ENCODE peak calls at places on chromosomes 16 and 17, in four cellular contexts. H, O, R and Q are unnamed samples.

GRCh38 chr16:88909431-88910210 is 43.2 kb upstream of the PABPN1L start:
- DNase-seq in H (no peak), O (no peak), R (no peak), Q (no peak)

GRCh38 chr17:13030459-13031305 is 12.9 kb upstream of the ELAC2 start:
- DNase-seq in H (peak), O (peak), R (peak), Q (no peak)

GRCh38 chr16:8678068-8678927 is 3.9 kb downstream of the ABAT start:
- DNase-seq in H (no peak), O (no peak), R (no peak), Q (no peak)

GRCh38 chr16:10876799-10877341 is at the start of gene CIITA:
- DNase-seq in H (no peak), O (peak), R (peak), Q (no peak)

GRCh38 chr16:57627184-57627871 is 1.1 kb upstream of the ADGRG1 start:
- DNase-seq in H (peak), O (no peak), R (peak), Q (peak)

GRCh38 chr17:82970818-82971610 is 108.4 kb upstream of the METRNL start:
- DNase-seq in H (no peak), O (peak), R (peak), Q (no peak)

GRCh38 chr16:87395181-87395842 is 3.2 kb downstream of the MAP1LC3B start:
- DNase-seq in H (no peak), O (no peak), R (no peak), Q (no peak)

GRCh38 chr17:81329279-81329926 is 34.3 kb upstream of the SLC38A10 start:
- DNase-seq in H (no peak), O (peak), R (peak), Q (no peak)

GRCh38 chr17:33073416-33073815 is 81.8 kb downstream of the SPACA3 start:
- DNase-seq in H (peak), O (no peak), R (peak), Q (no peak)

GRCh38 chr17:72715906-72716572 is 376.4 kb downstream of the SLC39A11 start:
- DNase-seq in H (no peak), O (no peak), R (no peak), Q (peak)

GRCh38 chr16:25027781-25028180 is 12.6 kb upstream of the ARHGAP17 start:
- DNase-seq in H (no peak), O (no peak), R (no peak), Q (no peak)

GRCh38 chr17:10197721-10198508 is 491 bp downstream of the GAS7 start:
- DNase-seq in H (no peak), O (peak), R (peak), Q (no peak)

GRCh38 chr16:35585411-35585810 is 2126.0 kb downstream of the TP53TG3F start:
- DNase-seq in H (no peak), O (no peak), R (no peak), Q (no peak)

DNA sequence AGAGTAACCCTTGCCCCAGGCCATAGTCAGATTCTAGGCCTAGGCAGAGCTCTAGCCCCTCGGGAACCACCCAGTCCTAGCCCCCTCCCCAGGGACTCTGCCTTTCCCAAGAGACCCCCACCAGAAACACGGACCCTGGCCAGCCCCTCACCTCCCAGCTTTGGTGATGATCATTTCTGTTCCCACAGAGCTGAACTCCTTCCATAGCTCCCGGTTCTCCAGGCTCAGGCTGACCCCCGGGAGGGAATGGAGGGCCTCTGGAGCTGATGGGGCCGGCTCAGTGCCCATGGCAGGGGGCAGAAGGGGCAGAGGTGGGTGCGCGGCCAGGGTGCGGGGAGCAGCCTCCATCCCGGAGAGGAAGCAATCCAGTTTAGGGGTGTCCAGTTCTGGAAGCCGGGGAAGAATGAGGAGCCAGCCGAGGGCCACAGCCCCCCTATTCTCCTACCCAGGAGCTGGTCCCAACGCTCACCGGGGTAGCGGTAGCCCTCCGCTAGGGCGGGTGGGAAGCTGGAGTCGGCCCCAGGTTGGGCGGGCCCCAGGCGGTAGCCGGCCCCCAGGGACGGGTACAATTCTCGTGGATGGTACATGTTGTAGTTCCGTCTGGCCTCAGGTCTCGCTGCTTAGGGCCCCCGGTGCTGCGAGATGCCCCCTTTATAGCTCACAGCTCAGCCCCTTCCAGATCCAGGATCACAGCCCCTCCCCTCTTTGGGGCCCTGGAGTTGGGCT is 954 bp downstream of the TBX6 start:
- DNase-seq in H (no peak), O (no peak), R (no peak), Q (no peak)
- H3K4me3 ChIP-seq in H (no peak), O (peak), R (no peak), Q (peak)

GRCh38 chr16:50267651-50268050 is 1.3 kb downstream of the ADCY7 start:
- DNase-seq in H (no peak), O (no peak), R (peak), Q (no peak)

GRCh38 chr16:50265716-50266336 is 525 bp upstream of the ADCY7 start:
- DNase-seq in H (no peak), O (no peak), R (peak), Q (no peak)

GRCh38 chr16:50265260-50265659 is 1.1 kb upstream of the ADCY7 start:
- DNase-seq in H (no peak), O (no peak), R (peak), Q (no peak)

GRCh38 chr16:50267151-50267631 is 840 bp downstream of the ADCY7 start:
- DNase-seq in H (no peak), O (no peak), R (peak), Q (no peak)

GRCh38 chr16:50266337-50267091 is at the start of gene ADCY7:
- DNase-seq in H (no peak), O (peak), R (peak), Q (no peak)
- H3K4me3 ChIP-seq in H (no peak), O (no peak), R (no peak), Q (peak)

GRCh38 chr16:22206847-22207714 is 1.0 kb downstream of the EEF2K start:
- DNase-seq in H (no peak), O (peak), R (peak), Q (no peak)

GRCh38 chr16:22205577-22206012 is 483 bp upstream of the EEF2K start:
- DNase-seq in H (no peak), O (no peak), R (no peak), Q (no peak)

GRCh38 chr16:22210285-22210684 is 4.2 kb downstream of the EEF2K start:
- DNase-seq in H (no peak), O (no peak), R (no peak), Q (no peak)

GRCh38 chr16:22206013-22206846 is at the start of gene EEF2K:
- DNase-seq in H (peak), O (peak), R (peak), Q (peak)

GRCh38 chr16:22207715-22208360 is 1.8 kb downstream of the EEF2K start:
- DNase-seq in H (no peak), O (no peak), R (no peak), Q (no peak)
- H3K4me3 ChIP-seq in H (peak), O (peak), R (peak), Q (peak)

DNA sequence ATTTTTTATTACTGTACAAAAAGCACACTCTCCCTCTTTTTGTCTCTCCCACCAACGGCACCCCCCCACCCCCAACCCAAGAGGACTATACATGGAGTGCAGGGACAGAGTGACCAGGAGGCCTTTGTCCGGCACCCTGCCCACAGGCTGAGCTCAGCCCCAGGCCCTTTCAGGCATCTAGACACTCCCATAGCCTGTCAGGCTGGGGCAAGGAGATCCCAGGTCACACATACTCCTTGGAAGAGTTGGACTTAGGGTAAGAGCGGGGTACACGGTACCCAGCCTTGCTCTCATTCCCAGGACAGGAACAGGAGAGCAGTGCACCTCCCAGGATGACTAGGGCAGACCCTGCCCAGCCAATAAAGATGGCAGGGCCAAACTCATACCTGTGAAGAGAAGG is 2.1 kb downstream of the CLDN7 start:
- DNase-seq in H (no peak), O (no peak), R (no peak), Q (no peak)
- H3K4me3 ChIP-seq in H (no peak), O (no peak), R (peak), Q (peak)